ENCODE peak calls at places on chromosome 4, in four cellular contexts. B is DND-41, P is heart left ventricle, L is IMR-90. T is an unnamed sample.

GRCh38 chr4:158676076-158676475 is 4.0 kb downstream of the ETFDH start:
- DNase-seq in L (no peak), P (no peak), B (no peak), T (no peak)

GRCh38 chr4:184529283-184529682 is 54.9 kb upstream of the IRF2 start:
- DNase-seq in P (no peak), B (no peak), L (no peak), T (peak)

GRCh38 chr4:12973522-12973921 is 510.6 kb downstream of the RAB28 start:
- DNase-seq in P (no peak), B (no peak), L (no peak), T (no peak)

GRCh38 chr4:56330691-56331090 is 56.6 kb downstream of the AASDH start:
- DNase-seq in P (no peak), L (peak), B (no peak), T (no peak)

GRCh38 chr4:179605196-179605595 is 2163.0 kb upstream of the AGA start:
- DNase-seq in P (no peak), L (peak), B (no peak), T (peak)

GRCh38 chr4:88219099-88219498 is 60.7 kb upstream of the ABCG2 start:
- DNase-seq in B (no peak), P (no peak), L (peak), T (peak)

GRCh38 chr4:76803522-76803921 is 94.4 kb downstream of the SOWAHB start:
- DNase-seq in P (no peak), B (no peak), L (peak), T (peak)

GRCh38 chr4:101355767-101356702 is 8.7 kb upstream of the PPP3CA start:
- DNase-seq in B (no peak), L (peak), P (no peak), T (peak)

GRCh38 chr4:26061248-26061986 is 147.4 kb downstream of the SMIM20 start:
- DNase-seq in L (peak), P (no peak), B (peak), T (peak)

GRCh38 chr4:130359537-130359936 is 1263.6 kb downstream of the C4orf33 start:
- DNase-seq in P (no peak), L (peak), B (no peak), T (peak)

GRCh38 chr4:76953956-76954355 is 4.4 kb downstream of the SEPTIN11 start:
- DNase-seq in B (no peak), L (no peak), P (no peak), T (no peak)

GRCh38 chr4:148998719-148999118 is 556.5 kb upstream of the NR3C2 start:
- DNase-seq in P (no peak), L (peak), B (peak), T (peak)

GRCh38 chr4:72302981-72303704 is 265.9 kb downstream of the ADAMTS3 start:
- DNase-seq in L (peak), P (no peak), B (peak), T (peak)

GRCh38 chr4:7978907-7979651 is 39.4 kb upstream of the AFAP1 start:
- DNase-seq in L (no peak), P (peak), B (no peak), T (peak)

GRCh38 chr4:176150704-176151103 is 44.7 kb downstream of the SPATA4 start:
- DNase-seq in L (no peak), P (no peak), B (no peak), T (no peak)

GRCh38 chr4:176153124-176153523 is 42.3 kb downstream of the SPATA4 start:
- DNase-seq in P (no peak), B (no peak), L (no peak), T (no peak)

GRCh38 chr4:176156656-176157055 is 38.7 kb downstream of the SPATA4 start:
- DNase-seq in L (no peak), P (no peak), B (no peak), T (peak)
- TF ChIP-seq CTCF in L (no peak), P (no peak), B (no peak), T (no peak)

DNA sequence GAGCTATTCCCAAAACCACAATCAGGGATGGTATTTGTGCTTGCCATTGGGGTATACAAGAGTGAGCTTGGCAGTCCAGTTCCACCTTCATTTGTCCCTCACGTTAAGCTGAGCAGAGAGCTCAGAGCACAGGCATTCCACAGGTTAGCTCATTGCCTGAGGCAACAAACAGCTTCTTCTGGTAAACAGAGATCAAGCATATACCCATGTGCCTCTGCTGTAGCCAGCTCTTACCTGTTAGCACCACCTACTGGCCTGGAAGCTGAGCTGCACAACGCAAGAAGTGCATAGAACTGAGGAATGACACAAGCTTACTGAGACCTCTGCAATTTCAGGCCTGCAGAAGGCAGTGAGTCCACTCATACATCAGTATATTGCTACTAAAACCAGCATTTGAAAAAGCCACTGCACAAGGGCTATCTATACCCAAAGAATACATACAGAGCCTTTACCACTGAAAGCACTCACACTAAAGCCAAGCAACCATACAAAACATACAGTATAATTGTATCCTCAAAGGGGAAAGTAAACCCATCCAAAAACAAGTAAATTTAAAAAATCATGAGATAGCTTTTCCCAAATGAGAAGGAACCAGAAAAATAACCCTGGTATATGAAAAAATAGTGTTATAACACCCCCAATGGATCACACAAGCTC is 258.3 kb upstream of the GABRA2 start:
- DNase-seq in P (no peak), B (peak), L (peak), T (peak)
- TF ChIP-seq CTCF in P (no peak), B (peak), L (peak), T (peak)

GRCh38 chr4:84501197-84501492 is 2.1 kb upstream of the NKX6-1 start:
- DNase-seq in L (no peak), B (no peak), P (no peak), T (no peak)

GRCh38 chr4:84502333-84502954 is 3.4 kb upstream of the NKX6-1 start:
- DNase-seq in L (no peak), B (no peak), P (no peak), T (no peak)

GRCh38 chr4:84500386-84501196 is 1.5 kb upstream of the NKX6-1 start:
- DNase-seq in L (no peak), P (no peak), B (no peak), T (no peak)

GRCh38 chr4:84502955-84503373 is 3.9 kb upstream of the NKX6-1 start:
- DNase-seq in P (no peak), B (no peak), L (no peak), T (no peak)

GRCh38 chr4:84501721-84502267 is 2.7 kb upstream of the NKX6-1 start:
- DNase-seq in B (no peak), P (no peak), L (no peak), T (no peak)
- TF ChIP-seq CTCF in B (no peak), P (no peak), L (no peak), T (no peak)

DNA sequence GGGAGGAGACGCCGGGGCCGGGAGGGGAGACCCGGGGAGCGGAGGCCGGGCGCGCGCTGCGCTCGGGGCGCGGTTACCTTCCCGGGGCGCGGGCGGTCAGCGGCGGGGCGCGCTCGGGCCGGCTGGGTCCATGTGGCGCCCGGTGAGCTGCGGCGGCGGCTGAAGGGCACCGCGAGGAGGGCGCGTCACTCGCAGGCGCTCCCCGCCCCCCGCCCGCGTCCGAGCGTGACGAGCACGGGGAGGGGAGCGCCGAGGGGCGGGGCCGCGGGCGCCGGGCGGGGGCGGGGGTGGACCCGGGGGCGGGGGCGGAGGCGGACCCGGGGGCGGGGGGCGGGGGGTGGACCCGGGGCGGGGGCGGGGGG is at the start of gene CPLX1:
- DNase-seq in B (no peak), L (no peak), P (no peak), T (no peak)
- TF ChIP-seq CTCF in B (no peak), L (no peak), P (no peak), T (no peak)

DNA sequence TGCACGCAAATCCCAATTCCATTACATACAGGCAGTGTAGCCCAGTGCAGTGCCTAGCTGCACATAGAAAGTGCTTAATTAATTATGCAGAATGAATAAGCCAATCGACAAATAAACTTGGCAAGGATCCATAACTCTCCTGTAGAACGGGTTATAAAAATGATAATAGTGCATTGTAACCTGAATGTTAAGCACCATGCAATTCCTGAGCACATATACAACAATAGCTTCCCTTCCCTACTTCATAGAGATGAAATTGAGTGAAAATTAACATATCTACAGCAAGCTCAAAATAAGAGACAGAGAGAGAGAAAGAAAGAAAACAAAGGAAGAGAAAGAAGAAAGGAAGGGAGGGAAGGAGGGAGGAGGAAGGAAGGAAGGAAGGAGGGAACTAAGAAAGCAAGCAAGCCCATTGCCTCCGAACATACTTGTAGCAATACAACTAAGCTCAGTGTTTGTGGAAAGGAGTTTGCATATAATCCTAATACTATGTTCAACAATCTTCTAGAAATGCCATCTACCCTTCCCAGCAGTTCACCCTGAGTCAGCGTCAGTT is 1074.0 kb upstream of the LCORL start:
- DNase-seq in B (no peak), P (no peak), L (no peak), T (no peak)
- TF ChIP-seq CTCF in B (no peak), P (no peak), L (no peak), T (no peak)